ENCODE peak calls at places on chromosomes 16 and 17, in five cellular contexts. X is WTC11, Q is GM12878, U is K562, S is H1. C is an unnamed sample.

GRCh38 chr17:44084131-44084538 is 13.6 kb downstream of the G6PC3 start:
- DNase-seq in X (peak; percentile 69), Q (no peak), U (peak; percentile 56), S (no peak), C (no peak)

GRCh38 chr16:69520800-69521602 is 44.8 kb upstream of the NFAT5 start:
- DNase-seq in X (no peak), Q (peak; percentile 65), U (no peak), S (no peak), C (peak; percentile 92)

GRCh38 chr16:57619606-57620315 is 8.7 kb upstream of the ADGRG1 start:
- DNase-seq in X (peak; percentile 28), Q (no peak), U (no peak), S (no peak), C (peak; percentile 46)

GRCh38 chr17:28896884-28897768 is at the start of gene FLOT2:
- DNase-seq in X (peak; percentile 72), Q (no peak), U (peak; percentile 84), S (peak; percentile 38), C (peak; percentile 54)

GRCh38 chr16:1474471-1474795 is 395 bp downstream of the CLCN7 start:
- DNase-seq in X (no peak), Q (no peak), U (peak; percentile 38), S (no peak), C (no peak)

GRCh38 chr16:19005561-19006445 is 22.1 kb downstream of the TMC7 start:
- DNase-seq in X (no peak), Q (no peak), U (no peak), S (peak; percentile 25), C (peak; percentile 100)

GRCh38 chr17:41967141-41967920 is 736 bp downstream of the CNP start:
- DNase-seq in X (peak; percentile 23), Q (no peak), U (peak; percentile 48), S (no peak), C (peak; percentile 82)

GRCh38 chr16:56203052-56203451 is 11.8 kb downstream of the GNAO1 start:
- DNase-seq in X (peak; percentile 45), Q (no peak), U (peak; percentile 54), S (no peak), C (peak; percentile 63)

GRCh38 chr17:27956601-27957445 is 63.7 kb upstream of the LYRM9 start:
- DNase-seq in X (peak; percentile 23), Q (no peak), U (peak; percentile 90), S (no peak), C (no peak)

GRCh38 chr17:42989726-42990652 is 8.2 kb upstream of the RPL27 start:
- DNase-seq in X (no peak), Q (no peak), U (no peak), S (no peak), C (peak; percentile 32)

GRCh38 chr17:41777579-41778188 is 8.8 kb downstream of the JUP start:
- DNase-seq in X (no peak), Q (no peak), U (no peak), S (no peak), C (peak; percentile 77)

GRCh38 chr17:73203788-73204479 is 11.1 kb downstream of the COG1 start:
- DNase-seq in X (no peak), Q (no peak), U (no peak), S (no peak), C (peak; percentile 81)

GRCh38 chr16:77637939-77638338 is 84.4 kb upstream of the NUDT7 start:
- DNase-seq in X (no peak), Q (no peak), U (no peak), S (no peak), C (no peak)

GRCh38 chr16:81940781-81941560 is 70.3 kb downstream of the SDR42E1 start:
- DNase-seq in X (no peak), Q (no peak), U (peak; percentile 43), S (no peak), C (peak; percentile 47)

GRCh38 chr17:54900457-54901229 is at the start of gene TOM1L1:
- DNase-seq in X (peak; percentile 81), Q (no peak), U (peak; percentile 77), S (peak; percentile 56), C (peak; percentile 87)

GRCh38 chr16:72927199-72928088 is 120.5 kb downstream of the ZFHX3 start:
- DNase-seq in X (no peak), Q (no peak), U (no peak), S (no peak), C (peak; percentile 95)

GRCh38 chr16:55641430-55642056 is 14.2 kb upstream of the SLC6A2 start:
- DNase-seq in X (no peak), Q (no peak), U (no peak), S (no peak), C (peak; percentile 42)

GRCh38 chr16:15489016-15489415 is 54.6 kb downstream of the BMERB1 start:
- DNase-seq in X (no peak), Q (no peak), U (no peak), S (no peak), C (no peak)

GRCh38 chr17:12548558-12548957 is 117.1 kb upstream of the MYOCD start:
- DNase-seq in X (no peak), Q (no peak), U (no peak), S (no peak), C (no peak)

GRCh38 chr17:81150379-81151038 is 14.8 kb upstream of the PVALEF start:
- DNase-seq in X (no peak), Q (no peak), U (no peak), S (no peak), C (no peak)
- TF ChIP-seq CREB1 in X (no peak), Q (no peak), U (no peak), S (no peak), C (no peak)

DNA sequence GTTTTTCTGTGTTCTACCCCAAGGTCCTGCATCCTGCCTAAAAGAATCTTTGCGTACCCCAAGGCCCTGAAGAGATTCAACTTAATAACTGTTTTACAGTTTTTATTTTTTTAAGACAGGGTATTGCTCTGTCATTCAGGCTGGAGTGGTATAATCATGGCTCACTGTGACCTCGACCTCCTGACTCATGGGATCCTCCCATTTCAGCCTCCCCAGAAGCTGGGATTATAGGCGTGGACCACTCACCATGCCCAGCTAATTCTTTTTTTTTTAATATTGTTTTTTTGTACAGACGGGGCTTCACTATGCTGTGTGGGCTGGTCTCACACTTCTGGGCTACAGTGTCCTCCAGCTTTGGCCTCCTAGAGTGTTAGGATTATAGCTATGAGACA is 9.3 kb upstream of the FAAP100 start:
- DNase-seq in X (no peak), Q (no peak), U (no peak), S (no peak), C (no peak)
- TF ChIP-seq USF2 in X (no peak), Q (no peak), U (no peak), S (no peak), C (no peak)

GRCh38 chr16:24731722-24732419 is 2.4 kb downstream of the TNRC6A start:
- DNase-seq in X (no peak), Q (no peak), U (no peak), S (no peak), C (peak; percentile 83)

GRCh38 chr16:24730914-24731313 is 1.5 kb downstream of the TNRC6A start:
- DNase-seq in X (no peak), Q (no peak), U (no peak), S (no peak), C (no peak)

GRCh38 chr16:24728891-24729242 is 584 bp upstream of the TNRC6A start:
- DNase-seq in X (no peak), Q (no peak), U (no peak), S (no peak), C (no peak)

GRCh38 chr16:24729243-24729966 is at the start of gene TNRC6A:
- DNase-seq in X (peak; percentile 86), Q (peak; percentile 36), U (peak; percentile 93), S (peak; percentile 43), C (peak; percentile 86)

GRCh38 chr16:24729967-24730815 is 740 bp downstream of the TNRC6A start:
- DNase-seq in X (peak; percentile 30), Q (no peak), U (peak; percentile 48), S (no peak), C (no peak)
- TF ChIP-seq CREB1 in X (no peak), Q (peak; percentile 19), U (no peak), S (no peak), C (no peak)

DNA sequence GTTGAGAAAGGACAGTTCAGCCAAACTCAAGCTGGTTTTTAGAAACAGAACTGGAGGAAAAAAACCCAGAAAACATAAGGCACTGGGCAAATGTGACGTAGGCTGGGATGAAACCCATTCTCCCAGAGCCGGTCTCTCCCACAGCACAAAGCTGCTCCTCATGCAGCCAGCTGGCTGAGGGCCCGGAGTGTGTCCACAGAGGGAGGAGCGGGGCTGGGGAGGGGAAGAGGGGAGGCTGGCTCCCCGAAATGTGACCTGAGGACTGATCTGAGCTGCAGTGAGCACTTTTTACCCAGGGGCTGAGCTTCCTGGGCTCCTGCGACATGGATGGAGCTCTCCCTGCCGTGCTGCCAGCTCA is 20.8 kb downstream of the FOXF1 start:
- DNase-seq in X (no peak), Q (no peak), U (no peak), S (no peak), C (no peak)
- TF ChIP-seq USF2 in X (no peak), Q (no peak), U (no peak), S (no peak), C (no peak)

C was measured in HepG2.